ENCODE peak calls at places on chromosomes 5 and 9, in five cellular contexts. X, E, Q, L and T are unnamed samples.

GRCh38 chr9:82526629-82527028 is 536.3 kb downstream of the RASEF start:
- DNase-seq in X (no peak), E (no peak), Q (no peak), L (no peak), T (no peak)

GRCh38 chr9:76905984-76906861 is at the start of gene PRUNE2:
- DNase-seq in X (no peak), E (no peak), Q (no peak), L (peak), T (no peak)

GRCh38 chr5:138981606-138982005 is 106.5 kb upstream of the LRRTM2 start:
- DNase-seq in X (no peak), E (no peak), Q (peak), L (no peak), T (no peak)

GRCh38 chr9:130437011-130437784 is 7.6 kb upstream of the ASS1 start:
- DNase-seq in X (no peak), E (no peak), Q (no peak), L (no peak), T (no peak)

GRCh38 chr9:91017245-91017644 is 215.6 kb downstream of the SYK start:
- DNase-seq in X (no peak), E (no peak), Q (no peak), L (no peak), T (no peak)

GRCh38 chr5:142222235-142222880 is 102.5 kb downstream of the SPRY4 start:
- DNase-seq in X (no peak), E (no peak), Q (no peak), L (no peak), T (no peak)

GRCh38 chr5:148342371-148343048 is 7.2 kb downstream of the SPINK9 start:
- DNase-seq in X (no peak), E (no peak), Q (no peak), L (no peak), T (no peak)

GRCh38 chr5:32852535-32852934 is 141.4 kb downstream of the NPR3 start:
- DNase-seq in X (no peak), E (no peak), Q (no peak), L (no peak), T (no peak)

GRCh38 chr9:123327697-123328100 is 28.3 kb upstream of the CRB2 start:
- DNase-seq in X (no peak), E (no peak), Q (no peak), L (no peak), T (no peak)